ENCODE peak calls at places on chromosome 15, in four cellular contexts. K is GM12878, E is A549, H is SK-N-SH. O is an unnamed sample.

GRCh38 chr15:93072440-93073394 is 16.3 kb downstream of the RGMA start:
- DNase-seq in K (no peak), E (peak), H (peak), O (peak)

GRCh38 chr15:78004919-78005634 is 72.4 kb downstream of the TBC1D2B start:
- DNase-seq in E (no peak), H (peak), K (no peak), O (no peak)

GRCh38 chr15:36428102-36428845 is 151.2 kb upstream of the CDIN1 start:
- DNase-seq in E (peak), K (no peak), H (no peak), O (peak)

GRCh38 chr15:96273317-96274086 is 57.0 kb upstream of the NR2F2 start:
- DNase-seq in E (peak), H (no peak), K (peak), O (no peak)

GRCh38 chr15:78695849-78696248 is 54.8 kb upstream of the CHRNB4 start:
- DNase-seq in E (no peak), H (no peak), K (no peak), O (no peak)

GRCh38 chr15:85543741-85544155 is 163.3 kb downstream of the AKAP13 start:
- DNase-seq in H (no peak), K (no peak), E (no peak), O (no peak)

GRCh38 chr15:35724626-35725025 is 178.7 kb upstream of the DPH6 start:
- DNase-seq in H (no peak), E (no peak), K (no peak), O (no peak)

GRCh38 chr15:45448516-45448915 is 70.2 kb upstream of the GATM start:
- DNase-seq in K (no peak), E (no peak), H (no peak), O (no peak)

GRCh38 chr15:27563765-27564164 is 535.4 kb downstream of the OCA2 start:
- DNase-seq in E (no peak), H (no peak), K (no peak), O (no peak)

GRCh38 chr15:31262901-31263671 is 63.5 kb upstream of the KLF13 start:
- DNase-seq in H (no peak), K (peak), E (no peak), O (no peak)

GRCh38 chr15:60179786-60180391 is 175.8 kb downstream of the FOXB1 start:
- DNase-seq in E (peak), K (peak), H (peak), O (peak)

GRCh38 chr15:62672268-62672667 is 370.3 kb upstream of the TPM1 start:
- DNase-seq in K (no peak), E (no peak), H (no peak), O (no peak)

GRCh38 chr15:47803767-47804166 is 86.5 kb downstream of the SEMA6D start:
- DNase-seq in K (no peak), E (no peak), H (no peak), O (no peak)

GRCh38 chr15:101055411-101055810 is 136.3 kb downstream of the LRRK1 start:
- DNase-seq in E (no peak), K (no peak), H (peak), O (no peak)

GRCh38 chr15:62324382-62324781 is 159.3 kb upstream of the C2CD4B start:
- DNase-seq in K (no peak), H (no peak), E (no peak), O (no peak)

GRCh38 chr15:69869881-69870465 is 227.7 kb downstream of the TLE3 start:
- DNase-seq in H (no peak), E (no peak), K (no peak), O (no peak)

GRCh38 chr15:64749999-64750657 is 25.3 kb downstream of the RBPMS2 start:
- DNase-seq in H (peak), E (peak), K (no peak), O (no peak)

GRCh38 chr15:59247364-59247763 is 40.7 kb downstream of the LDHAL6B start:
- DNase-seq in K (no peak), E (peak), H (peak), O (peak)

GRCh38 chr15:80231371-80231770 is 20.6 kb downstream of the CTXND1 start:
- DNase-seq in E (no peak), H (no peak), K (no peak), O (no peak)

GRCh38 chr15:92106691-92107090 is 253.2 kb downstream of the SLCO3A1 start:
- DNase-seq in E (no peak), H (no peak), K (no peak), O (no peak)

GRCh38 chr15:59524331-59524731 is 86.3 kb downstream of the FAM81A start:
- DNase-seq in H (no peak), E (no peak), K (no peak), O (no peak)

GRCh38 chr15:77025066-77025435 is 30.1 kb downstream of the PSTPIP1 start:
- DNase-seq in E (no peak), H (no peak), K (no peak), O (no peak)

GRCh38 chr15:58065445-58066041 is at the start of gene ALDH1A2:
- DNase-seq in E (no peak), H (peak), K (no peak), O (no peak)
- TF ChIP-seq PBX3 in E (no peak), H (no peak), K (no peak), O (no peak)

DNA sequence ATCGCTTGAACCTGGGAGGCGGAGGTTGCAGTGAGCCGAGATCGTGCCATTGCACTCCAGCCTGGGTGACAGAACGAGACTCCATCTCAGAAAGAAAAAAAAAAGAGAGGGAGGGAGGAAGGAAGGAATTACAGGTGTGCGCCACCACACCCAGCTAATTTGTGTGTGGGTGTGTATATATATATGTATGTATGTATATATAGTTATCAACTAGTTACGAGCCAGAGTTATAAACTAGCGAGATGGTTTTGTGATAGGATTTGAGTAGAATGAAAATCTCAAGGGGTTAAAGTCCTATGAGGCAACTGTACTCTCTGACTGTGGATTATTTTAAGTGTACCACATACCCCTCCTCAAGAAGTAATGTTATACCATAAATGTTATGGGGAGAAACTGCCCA is 50.9 kb upstream of the SIN3A start:
- DNase-seq in H (no peak), K (no peak), E (no peak), O (no peak)
- TF ChIP-seq PBX3 in H (no peak), K (no peak), E (no peak), O (no peak)

GRCh38 chr15:68550004-68550403 is 28.8 kb upstream of the CORO2B start:
- DNase-seq in E (no peak), K (no peak), H (no peak), O (no peak)

GRCh38 chr15:68550498-68551295 is 28.1 kb upstream of the CORO2B start:
- DNase-seq in E (peak), H (peak), K (no peak), O (peak)

GRCh38 chr15:68552344-68552743 is 26.4 kb upstream of the CORO2B start:
- DNase-seq in K (no peak), H (no peak), E (no peak), O (no peak)

GRCh38 chr15:68552773-68553172 is 26.0 kb upstream of the CORO2B start:
- DNase-seq in E (no peak), H (no peak), K (no peak), O (no peak)

DNA sequence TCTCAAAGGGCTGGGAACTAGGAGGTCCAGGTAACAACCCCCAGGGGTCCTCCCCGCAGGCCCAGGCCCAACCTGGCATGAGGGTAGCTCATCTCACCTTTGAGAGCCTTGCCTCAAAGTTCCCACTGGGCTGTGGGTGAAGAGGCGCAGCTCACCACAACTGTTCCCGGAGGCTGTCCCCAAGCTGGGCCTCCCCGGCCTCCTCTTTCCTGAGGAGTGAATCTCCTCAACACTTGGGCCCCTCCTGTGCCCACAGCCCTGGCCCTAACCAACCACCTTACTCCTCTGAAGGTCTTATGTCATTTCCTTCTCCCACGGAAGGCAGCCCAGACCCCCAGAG is 27.5 kb upstream of the CORO2B start:
- DNase-seq in H (no peak), E (no peak), K (no peak), O (no peak)
- TF ChIP-seq PBX3 in H (no peak), E (no peak), K (no peak), O (no peak)

GRCh38 chr15:41985236-41986160 is 13.1 kb upstream of the EHD4 start:
- DNase-seq in H (no peak), E (no peak), K (no peak), O (no peak)
- TF ChIP-seq PBX3 in H (no peak), E (no peak), K (no peak), O (no peak)

DNA sequence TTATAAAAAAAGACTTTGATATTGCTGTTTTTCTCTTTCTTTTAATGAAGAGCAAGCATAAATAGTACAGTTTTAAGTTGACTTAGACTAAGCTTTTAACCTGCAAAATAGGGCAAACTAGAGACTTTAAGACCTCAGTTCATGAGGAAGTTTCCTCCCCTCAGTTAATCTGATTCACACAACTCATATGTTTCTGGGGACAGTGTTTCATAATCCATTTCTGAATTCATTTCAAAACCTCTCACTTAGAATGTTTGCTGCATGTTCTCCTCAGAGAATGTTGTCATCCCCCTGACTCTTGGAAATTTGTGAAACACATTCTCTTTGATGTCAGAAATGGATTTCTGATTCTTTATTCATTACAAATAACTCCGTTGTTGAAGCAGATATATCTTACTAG is 79.3 kb upstream of the SKOR1 start:
- DNase-seq in E (no peak), K (no peak), H (no peak), O (no peak)
- TF ChIP-seq PBX3 in E (no peak), K (no peak), H (no peak), O (no peak)

DNA sequence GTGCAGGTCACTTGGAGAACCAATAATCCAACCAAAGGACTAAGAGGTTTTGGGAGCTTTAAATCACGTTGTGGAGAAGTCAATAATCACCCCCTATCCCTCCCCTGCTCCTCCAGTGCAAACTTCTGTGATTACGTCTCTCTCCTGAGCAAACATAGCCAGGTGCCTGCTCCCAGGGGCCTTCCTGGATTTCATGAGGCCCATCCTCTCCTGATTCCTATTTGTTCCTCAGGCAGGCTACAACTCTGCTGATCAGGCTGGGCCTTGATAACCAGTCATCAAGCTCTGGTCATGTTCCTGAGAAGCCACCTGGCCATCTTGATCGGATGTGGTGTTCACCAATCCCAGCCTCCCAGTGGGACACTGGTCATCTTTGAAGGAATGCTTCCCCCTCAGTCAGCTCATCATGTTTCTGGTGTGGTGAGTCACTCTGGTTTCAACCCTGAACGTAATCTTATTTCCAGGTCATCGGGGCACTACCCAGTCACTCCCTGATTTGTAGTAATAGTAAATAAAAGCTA is 2.9 kb upstream of the ZNF710 start:
- DNase-seq in K (no peak), H (no peak), E (peak), O (peak)
- TF ChIP-seq PBX3 in K (no peak), H (no peak), E (no peak), O (no peak)

DNA sequence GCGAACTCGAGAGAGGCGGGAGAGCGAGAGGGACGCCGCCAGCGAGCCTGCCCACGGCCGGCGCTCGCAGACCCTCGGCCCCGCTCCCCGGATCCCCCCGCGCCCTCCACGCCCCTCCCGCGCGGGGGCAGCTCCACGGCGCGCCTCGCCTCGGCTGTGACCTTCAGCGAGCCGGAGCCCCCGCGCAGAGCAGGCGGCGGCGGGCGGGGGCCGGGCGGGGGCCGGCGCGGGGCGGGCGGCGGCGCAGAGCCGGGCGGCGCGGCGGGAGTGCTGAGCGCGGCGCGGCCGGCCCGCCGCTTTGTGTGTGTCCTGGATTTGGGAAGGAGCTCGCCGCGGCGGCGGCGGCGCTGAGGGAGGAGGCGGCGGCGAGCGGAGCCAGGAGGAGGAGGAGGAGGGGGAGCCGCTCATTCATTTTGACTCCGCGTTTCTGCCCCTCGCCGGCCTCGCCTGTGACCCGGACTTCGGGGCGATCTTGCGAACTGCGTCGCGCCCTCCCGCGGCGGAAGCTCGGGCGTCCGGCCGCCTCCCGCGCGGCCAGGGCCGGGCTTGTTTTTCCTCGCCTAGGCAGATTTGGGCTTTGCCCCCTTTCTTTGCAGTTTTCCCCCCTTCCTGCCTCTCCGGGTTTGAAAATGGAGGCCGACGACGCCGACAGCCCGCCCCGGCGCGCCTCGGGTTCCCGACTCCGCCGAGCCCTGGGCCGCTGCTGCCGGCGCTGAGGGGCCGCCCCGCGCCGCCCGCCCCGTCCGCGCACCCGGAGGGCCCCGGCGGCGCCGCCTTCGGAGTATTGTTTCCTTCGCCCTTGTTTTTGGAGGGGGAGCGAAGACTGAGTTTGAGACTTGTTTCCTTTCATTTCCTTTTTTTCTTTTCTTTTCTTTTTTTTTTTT is 557 bp downstream of the IGF1R start:
- DNase-seq in H (peak), E (no peak), K (no peak), O (no peak)
- TF ChIP-seq PBX3 in H (no peak), E (no peak), K (no peak), O (no peak)

GRCh38 chr15:67193223-67194009 is 61.0 kb downstream of the AAGAB start:
- DNase-seq in H (no peak), K (no peak), E (no peak), O (no peak)
- TF ChIP-seq PBX3 in H (no peak), K (no peak), E (no peak), O (no peak)

DNA sequence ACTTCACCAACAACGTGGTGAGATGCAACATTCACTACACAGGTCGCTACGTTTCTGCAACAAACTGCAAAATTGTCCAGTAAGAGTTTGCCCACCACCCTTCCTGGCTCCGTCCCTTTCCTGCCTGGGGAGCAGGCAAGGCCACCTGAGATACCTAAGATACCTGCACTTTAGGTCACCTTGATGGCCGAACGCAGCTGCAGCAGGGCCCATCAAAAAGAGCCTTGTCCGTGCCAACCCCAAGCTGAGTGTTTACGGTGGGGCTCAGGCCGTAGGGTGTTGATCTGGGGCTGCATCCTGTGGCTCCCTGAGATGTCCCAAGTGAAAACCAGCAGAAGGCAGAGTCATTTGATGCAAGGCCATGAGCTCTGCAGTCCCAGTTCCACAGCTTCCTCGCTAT is 23.2 kb downstream of the LOXL1 start:
- DNase-seq in K (no peak), H (no peak), E (no peak), O (no peak)
- TF ChIP-seq PBX3 in K (no peak), H (no peak), E (no peak), O (no peak)

GRCh38 chr15:49064281-49064653 is 18.0 kb upstream of the SECISBP2L start:
- DNase-seq in K (no peak), E (no peak), H (peak), O (peak)
- TF ChIP-seq PBX3 in K (no peak), E (no peak), H (no peak), O (no peak)

O was measured in HepG2.